ENCODE peak calls at places on chromosome 4, in four cellular contexts. D, W, C and K are unnamed samples.

GRCh38 chr4:156771171-156771837 is 200.3 kb downstream of the PDGFC start:
- DNase-seq in C (peak), D (peak), W (peak), K (no peak)

GRCh38 chr4:152014280-152014679 is 253.5 kb upstream of the GATB start:
- DNase-seq in W (no peak), D (no peak), C (no peak), K (no peak)

GRCh38 chr4:75924309-75924708 is 16.5 kb downstream of the NAAA start:
- DNase-seq in C (no peak), W (no peak), D (no peak), K (no peak)

GRCh38 chr4:186722856-186723206 is 825 bp downstream of the FAT1 start:
- DNase-seq in D (no peak), W (no peak), C (no peak), K (no peak)

GRCh38 chr4:37561803-37562207 is 124.4 kb downstream of the RELL1 start:
- DNase-seq in C (no peak), W (peak), D (no peak), K (no peak)

GRCh38 chr4:44425614-44426208 is 22.9 kb downstream of the KCTD8 start:
- DNase-seq in C (peak), W (peak), D (peak), K (no peak)

GRCh38 chr4:151434183-151434860 is 25.3 kb downstream of the FHIP1A start:
- DNase-seq in W (peak), D (no peak), C (no peak), K (no peak)

GRCh38 chr4:179709961-179710624 is 2267.9 kb upstream of the AGA start:
- DNase-seq in W (no peak), C (peak), D (peak), K (no peak)

GRCh38 chr4:56531823-56532222 is 26.2 kb downstream of the ARL9 start:
- DNase-seq in W (no peak), D (no peak), C (no peak), K (no peak)

GRCh38 chr4:112203593-112203992 is 28.0 kb upstream of the AP1AR start:
- DNase-seq in W (no peak), D (no peak), C (no peak), K (no peak)

GRCh38 chr4:88101165-88101564 is 57.3 kb downstream of the ABCG2 start:
- DNase-seq in C (no peak), D (no peak), W (no peak), K (no peak)

GRCh38 chr4:186118582-186118981 is 14.1 kb downstream of the FAM149A start:
- DNase-seq in C (no peak), W (no peak), D (no peak), K (no peak)

GRCh38 chr4:72969957-72970356 is 99.6 kb downstream of the COX18 start:
- DNase-seq in D (no peak), C (no peak), W (peak), K (no peak)

GRCh38 chr4:105474110-105474518 is 252 bp upstream of the PPA2 start:
- DNase-seq in C (peak), W (peak), D (no peak), K (no peak)

GRCh38 chr4:140635606-140636005 is 66.8 kb upstream of the UCP1 start:
- DNase-seq in W (no peak), D (peak), C (peak), K (no peak)

GRCh38 chr4:24428850-24429249 is 155.5 kb downstream of the DHX15 start:
- DNase-seq in C (no peak), D (no peak), W (no peak), K (no peak)

GRCh38 chr4:130703211-130703920 is 1607.4 kb downstream of the C4orf33 start:
- DNase-seq in W (no peak), D (no peak), C (no peak), K (no peak)

GRCh38 chr4:156870166-156870565 is 101.4 kb downstream of the PDGFC start:
- DNase-seq in W (peak), D (no peak), C (no peak), K (no peak)

GRCh38 chr4:81427605-81427922 is 44.1 kb downstream of the RASGEF1B start:
- DNase-seq in C (peak), W (no peak), D (no peak), K (no peak)

GRCh38 chr4:174316954-174317353 is 33.2 kb downstream of the CEP44 start:
- DNase-seq in C (no peak), D (no peak), W (peak), K (no peak)

GRCh38 chr4:110602061-110602460 is 20.8 kb downstream of the PITX2 start:
- DNase-seq in W (no peak), D (no peak), C (no peak), K (no peak)

GRCh38 chr4:110595583-110595982 is 27.3 kb downstream of the PITX2 start:
- DNase-seq in C (no peak), W (no peak), D (no peak), K (no peak)

GRCh38 chr4:110597582-110597981 is 25.3 kb downstream of the PITX2 start:
- DNase-seq in W (no peak), C (no peak), D (no peak), K (no peak)

DNA sequence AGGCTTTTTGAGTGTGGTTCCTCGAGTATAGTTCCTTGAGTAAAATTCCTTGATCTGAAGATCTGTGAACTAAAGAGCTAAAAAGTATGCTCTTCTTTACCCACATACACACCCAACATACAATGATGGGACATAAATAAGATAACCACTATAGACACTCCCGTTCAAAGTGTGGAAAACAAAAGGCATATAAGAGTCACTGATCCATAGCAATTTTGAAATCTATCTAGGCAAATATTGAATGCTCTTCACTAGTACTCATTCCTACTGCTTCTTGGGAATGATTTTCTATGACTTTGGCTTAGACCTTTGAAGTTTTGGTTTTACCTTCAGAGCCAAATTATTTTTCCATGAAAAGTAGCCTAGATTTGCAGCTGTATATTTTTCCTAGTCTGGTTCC is 26.4 kb downstream of the PITX2 start:
- DNase-seq in C (no peak), D (no peak), W (no peak), K (no peak)
- H3K56ac ChIP-seq in C (no peak), D (no peak), W (no peak), K (no peak)

DNA sequence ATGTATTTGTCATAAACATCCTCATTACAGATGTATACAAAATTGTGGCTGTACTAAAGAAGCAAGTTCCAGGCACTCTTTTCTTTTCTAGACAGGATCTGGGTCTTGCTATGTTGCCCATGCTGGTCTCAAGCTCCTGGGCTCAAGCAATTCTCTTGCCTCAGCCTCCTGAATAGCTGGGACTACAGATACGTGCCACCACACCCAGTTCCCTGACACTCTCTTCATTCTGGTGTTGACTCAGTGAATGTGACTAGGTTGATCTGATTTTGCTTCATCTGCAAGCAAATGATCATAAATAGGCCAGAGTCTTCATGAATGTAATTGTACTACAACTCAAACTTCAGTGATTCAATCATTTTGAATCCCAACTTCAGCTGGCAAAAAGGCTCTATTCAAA is 78.6 kb downstream of the APBB2 start:
- DNase-seq in D (no peak), C (no peak), W (no peak), K (no peak)
- H3K56ac ChIP-seq in D (no peak), C (no peak), W (no peak), K (no peak)

GRCh38 chr4:113623274-113623894 is 138.2 kb downstream of the CAMK2D start:
- DNase-seq in D (no peak), W (peak), C (no peak), K (no peak)

GRCh38 chr4:113628711-113629110 is 132.8 kb downstream of the CAMK2D start:
- DNase-seq in W (no peak), C (no peak), D (no peak), K (no peak)

GRCh38 chr4:113621633-113622032 is 139.9 kb downstream of the CAMK2D start:
- DNase-seq in C (no peak), D (no peak), W (no peak), K (no peak)

GRCh38 chr4:113627321-113627720 is 134.2 kb downstream of the CAMK2D start:
- DNase-seq in C (no peak), D (no peak), W (no peak), K (no peak)

DNA sequence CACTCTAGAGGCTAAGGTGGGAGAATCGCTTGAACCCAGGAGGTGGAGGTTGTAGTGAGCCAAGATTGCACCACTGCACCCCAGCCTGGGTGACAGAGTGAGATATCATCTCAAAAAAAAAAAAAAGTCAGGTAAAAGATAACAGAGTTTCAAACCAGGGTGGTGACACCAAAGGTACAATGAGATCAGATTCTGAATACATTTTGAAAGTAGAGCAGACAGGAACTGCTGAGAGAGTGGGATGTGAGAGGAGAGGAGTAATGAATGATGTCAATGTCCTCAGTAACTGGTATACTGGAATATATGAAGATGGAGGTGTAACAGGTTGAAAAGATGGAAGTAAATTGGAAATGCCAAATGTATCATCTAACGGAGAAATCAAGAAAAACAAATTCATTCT is 135.6 kb downstream of the CAMK2D start:
- DNase-seq in D (no peak), C (no peak), W (no peak), K (no peak)
- H3K56ac ChIP-seq in D (no peak), C (no peak), W (no peak), K (no peak)

GRCh38 chr4:5772528-5773270 is 61.7 kb downstream of the EVC start:
- DNase-seq in W (no peak), D (no peak), C (peak), K (no peak)

GRCh38 chr4:5774416-5775056 is 63.5 kb downstream of the EVC start:
- DNase-seq in D (peak), W (no peak), C (peak), K (peak)

GRCh38 chr4:5770051-5770450 is 59.0 kb downstream of the EVC start:
- DNase-seq in W (no peak), D (no peak), C (peak), K (peak)

GRCh38 chr4:5776510-5776909 is 65.5 kb downstream of the EVC start:
- DNase-seq in D (no peak), W (no peak), C (no peak), K (no peak)

DNA sequence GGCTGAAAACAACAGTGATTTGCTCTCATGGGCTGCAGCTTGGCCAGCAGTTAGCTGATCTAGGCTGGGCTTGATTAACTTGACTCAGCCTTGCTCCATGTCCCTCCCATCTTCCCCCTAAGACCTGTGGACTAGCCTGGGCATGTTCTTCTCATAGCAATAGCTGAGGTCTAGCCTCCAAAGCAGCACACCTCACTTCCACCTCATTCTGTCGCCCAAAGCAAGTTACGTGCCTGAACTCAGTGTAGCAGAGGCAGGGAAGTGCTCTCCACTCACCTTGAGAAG is 62.2 kb downstream of the EVC start:
- DNase-seq in W (peak), D (no peak), C (peak), K (peak)
- H3K56ac ChIP-seq in W (peak), D (peak), C (no peak), K (no peak)

DNA sequence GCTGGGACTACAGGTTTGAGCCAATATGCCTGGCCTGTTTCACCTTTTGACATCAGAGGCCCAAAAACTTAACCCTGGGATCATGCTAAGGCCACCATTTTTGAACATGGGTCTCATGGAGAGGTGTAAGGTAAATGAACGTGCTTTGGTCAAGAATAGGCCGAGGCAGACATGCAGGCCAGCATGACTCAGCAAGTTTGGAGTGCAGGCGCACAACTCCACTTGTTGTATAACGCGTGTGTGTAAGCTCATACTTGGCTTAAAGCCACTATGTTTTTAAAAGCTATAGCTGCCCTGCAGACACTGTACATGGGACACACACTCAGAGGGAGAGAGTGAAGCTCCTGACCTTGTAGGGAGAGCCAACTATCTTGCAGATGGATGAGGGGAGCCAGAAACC is 43.8 kb upstream of the HPSE start:
- DNase-seq in C (no peak), W (no peak), D (peak), K (no peak)
- H3K56ac ChIP-seq in C (no peak), W (no peak), D (no peak), K (no peak)

DNA sequence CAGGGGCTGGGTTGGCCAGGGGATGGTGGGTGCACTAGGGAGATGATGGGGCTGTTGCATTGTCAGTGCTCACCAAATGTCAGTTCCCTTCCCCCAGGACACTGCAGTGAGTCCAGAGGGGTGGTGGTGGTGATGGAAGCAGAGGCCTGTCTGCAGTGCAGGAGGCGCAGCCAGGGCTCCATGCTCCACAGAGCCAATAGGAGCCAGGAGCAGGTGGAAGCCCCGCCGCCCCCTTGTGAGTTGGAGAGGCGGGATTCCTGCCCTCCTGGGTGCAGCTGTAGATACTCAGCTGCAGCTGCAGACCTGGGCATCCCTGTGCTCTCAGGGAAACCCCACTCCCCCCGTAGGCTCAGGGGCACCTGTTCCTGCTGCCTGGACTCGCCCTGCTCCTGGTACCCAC is 284.7 kb downstream of the EVC2 start:
- DNase-seq in D (no peak), W (no peak), C (peak), K (no peak)
- H3K56ac ChIP-seq in D (no peak), W (no peak), C (no peak), K (no peak)

DNA sequence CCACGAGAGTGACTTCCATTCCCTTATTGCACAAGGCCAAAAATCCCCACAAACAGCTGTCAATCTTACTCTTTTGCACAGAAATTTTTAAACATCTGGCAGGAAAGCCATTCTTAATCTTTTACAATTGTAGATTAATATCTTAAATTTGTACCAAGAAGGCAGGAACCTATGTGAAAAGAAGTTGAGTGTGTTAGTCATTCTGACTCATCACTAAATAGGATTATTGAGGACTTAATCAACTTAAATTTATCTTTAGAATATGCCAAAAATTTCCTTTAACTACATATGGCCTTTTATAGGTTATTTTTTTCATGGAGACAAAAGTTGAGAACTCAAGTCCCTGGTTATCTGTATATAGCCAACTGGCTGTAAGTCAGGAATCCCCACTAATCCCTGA is 49.0 kb upstream of the VEGFC start:
- DNase-seq in D (no peak), C (no peak), W (peak), K (no peak)
- H3K56ac ChIP-seq in D (no peak), C (no peak), W (no peak), K (no peak)